ENCODE peak calls at places on chromosomes 4 and X, in seven cellular contexts. O, A, M, H, J, N and Q are unnamed samples.

GRCh38 chr4:34512631-34513030 is 1731.7 kb downstream of the ARAP2 start:
- DNase-seq in A (no peak), H (no peak), N (no peak), M (no peak), J (no peak), O (no peak), Q (no peak)

GRCh38 chrX:54181196-54181953 is 1.7 kb downstream of the FAM120C start:
- DNase-seq in J (peak), A (no peak), O (peak), M (no peak), H (no peak), N (no peak), Q (no peak)

GRCh38 chr4:10746371-10747143 is 62.0 kb upstream of the CLNK start:
- DNase-seq in N (no peak), O (no peak), J (no peak), H (no peak), A (no peak), M (no peak), Q (no peak)

GRCh38 chr4:83128235-83128929 is 13.9 kb upstream of the PLAC8 start:
- DNase-seq in A (no peak), J (peak), M (no peak), N (no peak), O (no peak), H (no peak), Q (no peak)

GRCh38 chr4:180909279-180909678 is 1333.9 kb upstream of the TENM3 start:
- DNase-seq in J (no peak), O (no peak), M (no peak), N (no peak), H (peak), A (no peak), Q (no peak)

GRCh38 chrX:103554687-103555417 is 30.5 kb upstream of the TCEAL4 start:
- DNase-seq in J (no peak), A (peak), H (peak), O (peak), M (peak), N (peak), Q (peak)

GRCh38 chr4:73257995-73258667 is 467 bp downstream of the ANKRD17 start:
- DNase-seq in J (peak), M (no peak), H (peak), A (no peak), O (peak), N (no peak), Q (no peak)

GRCh38 chrX:52425710-52426245 is 57.0 kb downstream of the XAGE2 start:
- DNase-seq in M (no peak), A (no peak), O (no peak), H (no peak), J (peak), N (no peak), Q (no peak)

GRCh38 chr4:148874331-148874730 is 432.1 kb upstream of the NR3C2 start:
- DNase-seq in A (no peak), M (no peak), O (no peak), H (no peak), J (no peak), N (no peak), Q (no peak)

GRCh38 chr4:7992846-7993245 is 53.2 kb upstream of the AFAP1 start:
- DNase-seq in O (no peak), M (no peak), A (no peak), J (no peak), N (no peak), H (no peak), Q (no peak)

GRCh38 chrX:37679888-37680287 is 5.7 kb upstream of the XK start:
- DNase-seq in A (no peak), N (no peak), M (no peak), J (no peak), O (no peak), H (no peak), Q (no peak)

GRCh38 chrX:35726176-35726575 is 72.0 kb upstream of the MAGEB16 start:
- DNase-seq in J (no peak), O (no peak), N (no peak), M (peak), A (no peak), H (no peak), Q (no peak)

GRCh38 chrX:105013719-105014118 is 206.8 kb downstream of the TEX13A start:
- DNase-seq in H (no peak), O (no peak), M (no peak), A (no peak), N (no peak), J (no peak), Q (no peak)

GRCh38 chr4:102730968-102731533 is 29.7 kb downstream of the MANBA start:
- DNase-seq in N (no peak), M (no peak), J (no peak), O (no peak), H (no peak), A (no peak), Q (no peak)

GRCh38 chr4:38281416-38282071 is 321.3 kb downstream of the PTTG2 start:
- DNase-seq in O (no peak), A (no peak), H (no peak), J (peak), M (no peak), N (no peak), Q (no peak)